ENCODE peak calls at places on chromosome 7, in four cellular contexts. R, P, W and D are unnamed samples.

GRCh38 chr7:101662447-101662998 is 33.4 kb upstream of the MYL10 start:
- DNase-seq in R (no peak), P (no peak), W (no peak), D (no peak)

GRCh38 chr7:23353172-23353571 is 54.0 kb downstream of the MALSU1 start:
- DNase-seq in R (no peak), P (peak; percentile 76), W (no peak), D (no peak)

GRCh38 chr7:105244594-105244993 is 144.1 kb downstream of the SRPK2 start:
- DNase-seq in R (no peak), P (no peak), W (no peak), D (no peak)

GRCh38 chr7:128454808-128455555 is 696 bp upstream of the HILPDA start:
- DNase-seq in R (no peak), P (no peak), W (no peak), D (no peak)

GRCh38 chr7:32116436-32116835 is 46.2 kb upstream of the PDE1C start:
- DNase-seq in R (no peak), P (no peak), W (peak; percentile 15), D (no peak)

GRCh38 chr7:141074162-141074989 is 512 bp downstream of the TMEM178B start:
- DNase-seq in R (no peak), P (no peak), W (no peak), D (peak; percentile 7)

GRCh38 chr7:151687523-151688235 is 168.0 kb upstream of the RHEB start:
- DNase-seq in R (peak; percentile 93), P (no peak), W (peak; percentile 99), D (peak; percentile 94)

GRCh38 chr7:149625339-149625946 is 127.8 kb upstream of the ZNF746 start:
- DNase-seq in R (no peak), P (peak; percentile 16), W (peak; percentile 44), D (peak; percentile 70)

GRCh38 chr7:117064688-117065087 is 111.4 kb downstream of the ST7 start:
- DNase-seq in R (no peak), P (no peak), W (no peak), D (no peak)

GRCh38 chr7:135768990-135769389 is 20.4 kb upstream of the FAM180A start:
- DNase-seq in R (no peak), P (no peak), W (no peak), D (no peak)

GRCh38 chr7:749121-749520 is 22.0 kb upstream of the PRKAR1B start:
- DNase-seq in R (no peak), P (peak; percentile 50), W (no peak), D (no peak)

GRCh38 chr7:22759721-22760120 is 32.7 kb downstream of the IL6 start:
- DNase-seq in R (no peak), P (no peak), W (no peak), D (no peak)